ENCODE peak calls at places on chromosomes 3 and 15, in six cellular contexts. F, Q, N, Y, T and J are unnamed samples.

GRCh38 chr15:35722506-35722905 is 176.5 kb upstream of the DPH6 start:
- DNase-seq in F (no peak), Q (no peak), N (no peak), Y (no peak), T (no peak), J (no peak)

GRCh38 chr3:5160926-5161858 is 26.3 kb upstream of the EDEM1 start:
- DNase-seq in F (no peak), Q (no peak), N (no peak), Y (no peak), T (no peak), J (no peak)

GRCh38 chr15:88246666-88247446 is 9.7 kb downstream of the NTRK3 start:
- DNase-seq in F (peak; percentile 75), Q (peak; percentile 66), N (peak; percentile 87), Y (peak; percentile 79), T (peak; percentile 46), J (peak; percentile 76)

GRCh38 chr3:53816430-53816829 is 29.8 kb downstream of the CHDH start:
- DNase-seq in F (no peak), Q (no peak), N (no peak), Y (no peak), T (no peak), J (no peak)

GRCh38 chr3:114595521-114596028 is 301.7 kb downstream of the TIGIT start:
- DNase-seq in F (no peak), Q (no peak), N (no peak), Y (no peak), T (no peak), J (no peak)

GRCh38 chr3:183491109-183491922 is 62.9 kb upstream of the MCF2L2 start:
- DNase-seq in F (no peak), Q (no peak), N (no peak), Y (no peak), T (no peak), J (no peak)

GRCh38 chr15:61841461-61841860 is 218.8 kb downstream of the VPS13C start:
- DNase-seq in F (no peak), Q (no peak), N (no peak), Y (no peak), T (no peak), J (no peak)

GRCh38 chr3:132029182-132029902 is 5.5 kb downstream of the CPNE4 start:
- DNase-seq in F (peak; percentile 83), Q (peak; percentile 47), N (peak; percentile 82), Y (peak; percentile 86), T (peak; percentile 26), J (peak; percentile 54)

GRCh38 chr3:171829841-171830559 is 13.1 kb upstream of the TMEM212 start:
- DNase-seq in F (peak; percentile 79), Q (no peak), N (peak; percentile 86), Y (peak; percentile 64), T (peak; percentile 90), J (peak; percentile 31)

GRCh38 chr3:98982336-98982735 is 80.8 kb upstream of the DCBLD2 start:
- DNase-seq in F (no peak), Q (no peak), N (no peak), Y (no peak), T (no peak), J (no peak)

GRCh38 chr3:42189746-42190145 is 76.2 kb downstream of the CCK start:
- DNase-seq in F (no peak), Q (no peak), N (no peak), Y (no peak), T (no peak), J (no peak)

GRCh38 chr15:63344737-63345390 is 36.8 kb downstream of the CA12 start:
- DNase-seq in F (no peak), Q (no peak), N (no peak), Y (peak; percentile 83), T (no peak), J (no peak)

GRCh38 chr3:132486086-132486485 is 68.8 kb downstream of the DNAJC13 start:
- DNase-seq in F (no peak), Q (no peak), N (no peak), Y (peak; percentile 55), T (no peak), J (no peak)

GRCh38 chr3:112038863-112039262 is 4.3 kb downstream of the TMPRSS7 start:
- DNase-seq in F (peak; percentile 22), Q (no peak), N (no peak), Y (no peak), T (no peak), J (peak; percentile 4)

GRCh38 chr3:23916152-23916885 is 471 bp downstream of the NKIRAS1 start:
- DNase-seq in F (no peak), Q (no peak), N (no peak), Y (no peak), T (no peak), J (no peak)

GRCh38 chr15:64386291-64386690 is 1.3 kb upstream of the TRIP4 start:
- DNase-seq in F (no peak), Q (no peak), N (no peak), Y (no peak), T (no peak), J (no peak)

GRCh38 chr15:64379216-64379960 is 1.9 kb downstream of the PCLAF start:
- DNase-seq in F (no peak), Q (no peak), N (no peak), Y (peak; percentile 16), T (no peak), J (no peak)

GRCh38 chr15:64383760-64384159 is 2.5 kb upstream of the PCLAF start:
- DNase-seq in F (no peak), Q (no peak), N (no peak), Y (no peak), T (no peak), J (no peak)

DNA sequence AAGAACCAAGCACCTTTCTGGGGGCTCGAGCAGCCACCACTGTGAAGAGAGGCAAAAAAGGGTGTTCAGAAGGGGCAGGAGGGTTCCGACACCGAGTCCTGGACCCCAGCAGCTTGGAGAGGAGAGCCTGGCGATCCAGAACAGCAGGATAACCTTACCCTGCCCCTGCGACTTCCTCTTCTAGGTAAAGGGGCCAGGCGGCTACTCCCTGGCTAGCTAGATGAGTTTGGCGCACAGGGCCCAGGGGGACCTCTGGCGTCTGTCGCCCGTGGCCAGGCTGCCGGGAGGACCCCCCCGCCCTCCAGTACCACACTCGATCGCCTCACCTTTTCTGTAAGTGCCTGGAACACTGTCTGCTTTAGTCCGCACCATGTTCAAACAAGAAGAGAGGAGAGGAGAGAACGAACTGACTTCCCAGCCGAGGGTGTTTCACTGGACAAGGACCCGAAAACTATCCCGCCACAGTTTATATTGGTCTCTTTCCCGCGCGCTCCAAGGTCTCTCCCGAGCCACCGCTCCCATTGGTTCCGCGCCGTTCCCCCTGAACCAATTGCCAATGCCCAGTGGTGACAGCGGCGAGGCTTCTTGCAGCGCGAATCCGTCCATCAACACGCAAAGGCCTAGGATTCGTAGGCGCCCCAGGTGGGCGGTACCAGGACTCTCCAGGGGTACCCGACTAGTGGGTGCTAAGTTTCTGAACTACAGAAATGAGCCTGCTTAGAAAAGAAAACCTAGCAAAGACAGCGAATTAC is at the start of gene PCLAF:
- DNase-seq in F (peak; percentile 90), Q (peak; percentile 84), N (peak; percentile 95), Y (peak; percentile 97), T (peak; percentile 90), J (peak; percentile 53)
- TF ChIP-seq POLR2A in F (no peak), Q (peak; percentile 80), N (no peak), Y (peak; percentile 98), T (no peak), J (peak; percentile 79)

GRCh38 chr15:44250566-44250965 is 38.0 kb upstream of the GOLM2 start:
- DNase-seq in F (no peak), Q (no peak), N (no peak), Y (no peak), T (no peak), J (no peak)

GRCh38 chr15:44243146-44243545 is 45.4 kb upstream of the GOLM2 start:
- DNase-seq in F (no peak), Q (no peak), N (no peak), Y (no peak), T (no peak), J (no peak)

GRCh38 chr15:44243829-44244228 is 44.7 kb upstream of the GOLM2 start:
- DNase-seq in F (no peak), Q (no peak), N (no peak), Y (no peak), T (no peak), J (no peak)

GRCh38 chr15:44246521-44247268 is 41.8 kb upstream of the GOLM2 start:
- DNase-seq in F (no peak), Q (no peak), N (no peak), Y (no peak), T (no peak), J (no peak)
- TF ChIP-seq POLR2A in F (no peak), Q (no peak), N (no peak), Y (no peak), T (no peak), J (no peak)

DNA sequence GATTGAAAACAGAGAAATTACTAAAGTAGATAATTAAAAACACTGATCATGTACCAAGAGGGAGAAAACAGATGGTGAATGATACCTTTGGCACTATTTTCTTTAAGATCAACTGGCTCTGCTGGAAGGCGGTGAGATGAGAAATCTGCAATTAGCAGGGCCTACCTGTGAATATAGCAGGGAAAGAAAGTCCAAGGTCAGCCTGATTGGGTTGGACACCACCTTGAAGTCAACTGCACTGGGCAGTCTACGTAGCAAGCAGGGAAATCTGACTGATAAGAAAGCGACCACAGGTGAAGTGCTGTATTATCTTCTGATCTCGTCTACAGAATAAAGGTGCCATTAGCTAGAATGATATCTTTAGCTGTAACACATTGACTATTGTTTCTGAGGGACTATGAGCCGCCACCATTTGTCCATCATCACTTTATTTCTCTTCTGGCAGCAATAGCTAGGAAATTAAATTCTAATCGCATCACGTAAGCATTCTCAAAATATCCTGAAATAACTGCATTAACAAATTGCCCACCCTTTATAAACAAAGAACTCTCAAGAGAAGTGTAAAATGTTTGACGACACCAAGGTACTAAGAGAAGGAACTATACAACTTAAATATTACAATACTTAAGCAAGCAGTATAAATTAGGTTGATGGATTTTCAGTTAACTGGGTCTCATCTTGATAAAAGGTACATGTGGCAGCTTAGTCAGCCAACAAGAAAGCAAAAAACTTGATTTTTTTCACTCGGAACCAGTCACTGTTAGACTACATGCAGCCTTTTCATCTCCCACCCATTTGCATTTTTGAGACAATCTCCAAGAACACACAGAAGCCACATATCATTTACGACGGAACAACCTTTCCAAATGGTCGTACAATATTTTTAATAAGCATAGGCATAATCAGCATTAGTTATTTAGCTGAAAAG is 1.3 kb downstream of the NEDD4 start:
- DNase-seq in F (no peak), Q (no peak), N (no peak), Y (peak; percentile 37), T (no peak), J (no peak)
- TF ChIP-seq POLR2A in F (no peak), Q (no peak), N (no peak), Y (no peak), T (no peak), J (no peak)

GRCh38 chr15:40843885-40844542 is at the start of gene SPINT1:
- DNase-seq in F (peak; percentile 73), Q (peak; percentile 43), N (peak; percentile 61), Y (peak; percentile 29), T (no peak), J (no peak)

GRCh38 chr15:40846846-40847224 is 3.0 kb downstream of the SPINT1 start:
- DNase-seq in F (no peak), Q (no peak), N (no peak), Y (no peak), T (no peak), J (no peak)

GRCh38 chr15:40844543-40844981 is 714 bp downstream of the SPINT1 start:
- DNase-seq in F (peak; percentile 56), Q (peak; percentile 60), N (peak; percentile 65), Y (peak; percentile 42), T (no peak), J (no peak)

GRCh38 chr15:40845036-40845435 is 1.2 kb downstream of the SPINT1 start:
- DNase-seq in F (no peak), Q (no peak), N (no peak), Y (no peak), T (no peak), J (no peak)

GRCh38 chr15:40845511-40846284 is 1.9 kb downstream of the SPINT1 start:
- DNase-seq in F (peak; percentile 93), Q (no peak), N (no peak), Y (no peak), T (no peak), J (no peak)
- TF ChIP-seq POLR2A in F (peak; percentile 82), Q (no peak), N (no peak), Y (no peak), T (no peak), J (no peak)